ENCODE peak calls at places on chromosomes 6 and 20, in five cellular contexts. X is stimulated activated CD4-positive, alpha-beta T cell treated with anti-CD3 and anti-CD28 coated beads, Interleukin-4, amount 100 ng/mL, for 1 hour; V is memory B cell; K is smooth muscle cell of the brain vasculature; N is HEK293T. Y is an unnamed sample.

GRCh38 chr6:168823397-168824020 is 382.5 kb downstream of the SMOC2 start:
- DNase-seq in K (no peak), N (no peak), V (no peak), X (no peak), Y (no peak)

GRCh38 chr6:170497845-170498281 is 55.2 kb downstream of the PSMB1 start:
- DNase-seq in V (no peak), N (no peak), X (no peak), K (no peak), Y (no peak)

GRCh38 chr6:163147988-163148387 is 266.5 kb upstream of the QKI start:
- DNase-seq in V (no peak), N (no peak), X (no peak), K (no peak), Y (no peak)

GRCh38 chr6:160733045-160733646 is 31.1 kb downstream of the PLG start:
- DNase-seq in N (peak), X (peak), V (no peak), K (peak), Y (peak)

GRCh38 chr20:53738039-53738944 is 144.7 kb upstream of the ZNF217 start:
- DNase-seq in V (no peak), X (no peak), N (peak), K (peak), Y (no peak)

GRCh38 chr6:101926149-101926925 is 532.8 kb downstream of the GRIK2 start:
- DNase-seq in K (no peak), X (no peak), N (no peak), V (no peak), Y (no peak)

GRCh38 chr20:28616354-28616753 is 2641.1 kb upstream of the DEFB115 start:
- DNase-seq in X (no peak), V (no peak), K (no peak), N (no peak), Y (no peak)

GRCh38 chr6:39225946-39226437 is 3.3 kb downstream of the KCNK5 start:
- DNase-seq in V (no peak), K (no peak), N (no peak), X (peak), Y (no peak)

GRCh38 chr6:132252113-132252512 is 149.2 kb downstream of the MOXD1 start:
- DNase-seq in X (no peak), K (no peak), N (no peak), V (no peak), Y (no peak)

GRCh38 chr6:20540683-20541082 is 6.4 kb downstream of the CDKAL1 start:
- DNase-seq in N (peak), X (no peak), K (no peak), V (no peak), Y (no peak)

GRCh38 chr6:44626608-44627007 is 239.1 kb downstream of the CDC5L start:
- DNase-seq in V (no peak), K (no peak), X (no peak), N (no peak), Y (no peak)

GRCh38 chr6:24775520-24776058 is 852 bp downstream of the GMNN start:
- DNase-seq in K (no peak), X (peak), V (no peak), N (no peak), Y (no peak)

Y was measured in HCT116.